ENCODE peak calls at places on chromosomes 12 and 14, in five cellular contexts. Y is A549, F is SK-N-SH, A is NB4, C is endothelial cell of umbilical vein. S is an unnamed sample.
A peak's percentile ranks its signal among the peaks of the same experiment; 100 is the strongest.

GRCh38 chr14:22819191-22819988 is 4.2 kb upstream of the SLC7A7 start:
- DNase-seq in C (peak; percentile 87), A (no peak), Y (no peak), F (no peak), S (peak; percentile 65)

GRCh38 chr14:104224516-104225281 is 86.3 kb downstream of the KIF26A start:
- DNase-seq in C (peak; percentile 14), Y (peak; percentile 35), F (peak; percentile 67), A (peak; percentile 13), S (peak; percentile 77)

GRCh38 chr14:71319646-71320045 is 412.4 kb downstream of the PCNX1 start:
- DNase-seq in A (peak; percentile 24), F (peak; percentile 22), C (no peak), Y (peak; percentile 13), S (no peak)

GRCh38 chr12:6039894-6040601 is 84.4 kb downstream of the VWF start:
- DNase-seq in F (peak; percentile 83), C (peak; percentile 69), Y (peak; percentile 72), A (peak; percentile 73), S (peak; percentile 60)

GRCh38 chr12:2289525-2289924 is 236.7 kb downstream of the CACNA1C start:
- DNase-seq in A (peak; percentile 30), F (no peak), C (no peak), Y (no peak), S (no peak)

GRCh38 chr12:117010693-117011451 is 88.3 kb downstream of the TESC start:
- DNase-seq in F (no peak), A (no peak), Y (no peak), C (no peak), S (no peak)

GRCh38 chr12:23611320-23611719 is 338.1 kb downstream of the SOX5 start:
- DNase-seq in A (no peak), C (peak; percentile 32), Y (no peak), F (peak; percentile 4), S (no peak)

GRCh38 chr12:2120982-2121758 is 68.4 kb downstream of the CACNA1C start:
- DNase-seq in C (no peak), Y (no peak), F (no peak), A (no peak), S (no peak)

GRCh38 chr14:100341301-100342031 is 18.3 kb downstream of the SLC25A47 start:
- DNase-seq in C (peak; percentile 98), Y (peak; percentile 75), A (peak; percentile 76), F (peak; percentile 14), S (no peak)

GRCh38 chr14:59831121-59831730 is 39.4 kb downstream of the RTN1 start:
- DNase-seq in Y (no peak), A (peak; percentile 6), F (no peak), C (no peak), S (no peak)

GRCh38 chr12:4775936-4776335 is 55.7 kb downstream of the GALNT8 start:
- DNase-seq in Y (no peak), C (no peak), F (no peak), A (no peak), S (no peak)

GRCh38 chr12:53180931-53181645 is 363 bp upstream of the CSAD start:
- DNase-seq in A (peak; percentile 88), F (peak; percentile 98), C (peak; percentile 80), Y (peak; percentile 91), S (peak; percentile 77)

GRCh38 chr14:73567951-73568885 is 795 bp upstream of the ACOT2 start:
- DNase-seq in Y (no peak), C (peak; percentile 4), A (no peak), F (no peak), S (no peak)

GRCh38 chr14:94180655-94181271 is 6.6 kb downstream of the PPP4R4 start:
- DNase-seq in F (peak; percentile 38), A (peak; percentile 66), C (peak; percentile 48), Y (peak; percentile 18), S (no peak)

GRCh38 chr14:92924247-92924646 is 1.3 kb downstream of the CHGA start:
- DNase-seq in C (no peak), A (no peak), Y (no peak), F (no peak), S (no peak)

GRCh38 chr12:24730461-24730896 is 218.4 kb downstream of the BCAT1 start:
- DNase-seq in Y (no peak), F (no peak), A (no peak), C (no peak), S (no peak)

GRCh38 chr14:69571879-69572633 is 2.6 kb downstream of the CCDC177 start:
- DNase-seq in A (peak; percentile 8), Y (no peak), C (no peak), F (peak; percentile 84), S (peak; percentile 61)

GRCh38 chr12:62862259-62862881 is 72.6 kb downstream of the PPM1H start:
- DNase-seq in F (no peak), Y (no peak), A (no peak), C (peak; percentile 48), S (no peak)

GRCh38 chr14:57883061-57883460 is 17.2 kb upstream of the SLC35F4 start:
- DNase-seq in F (no peak), C (no peak), Y (no peak), A (no peak), S (no peak)
- TF ChIP-seq MAX in F (no peak), C (no peak), Y (no peak), A (no peak), S (no peak)

GRCh38 chr14:105474478-105475268 is at the start of gene CRIP2:
- DNase-seq in A (no peak), C (peak; percentile 41), F (peak; percentile 91), Y (peak; percentile 84), S (no peak)
- TF ChIP-seq MAX in A (no peak), C (no peak), F (no peak), Y (no peak), S (no peak)

GRCh38 chr14:82362452-82362851 is 828.8 kb upstream of the SEL1L start:
- DNase-seq in A (no peak), F (no peak), C (no peak), Y (no peak), S (no peak)

DNA sequence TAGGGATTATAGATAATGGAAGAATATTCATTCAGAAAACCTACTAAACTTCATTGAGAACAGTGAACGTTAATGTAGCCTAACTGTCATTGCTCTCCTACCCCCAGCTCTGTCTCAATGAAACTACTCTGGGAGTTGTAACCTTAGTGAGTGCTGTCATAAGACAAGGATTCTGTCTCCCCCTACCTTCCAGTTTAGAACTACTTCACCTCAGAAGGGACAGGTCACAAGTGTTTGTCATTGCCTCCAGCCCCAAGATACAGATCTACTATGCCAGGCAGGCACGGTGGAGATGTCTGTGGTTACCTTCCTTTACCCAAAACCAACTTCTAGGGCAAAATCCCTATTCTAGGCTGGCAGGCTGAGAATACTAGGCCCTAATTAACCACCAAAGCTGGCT is 833.1 kb upstream of the SEL1L start:
- DNase-seq in Y (no peak), F (no peak), C (no peak), A (peak; percentile 4), S (no peak)
- TF ChIP-seq MAX in Y (no peak), F (no peak), C (no peak), A (no peak), S (no peak)

DNA sequence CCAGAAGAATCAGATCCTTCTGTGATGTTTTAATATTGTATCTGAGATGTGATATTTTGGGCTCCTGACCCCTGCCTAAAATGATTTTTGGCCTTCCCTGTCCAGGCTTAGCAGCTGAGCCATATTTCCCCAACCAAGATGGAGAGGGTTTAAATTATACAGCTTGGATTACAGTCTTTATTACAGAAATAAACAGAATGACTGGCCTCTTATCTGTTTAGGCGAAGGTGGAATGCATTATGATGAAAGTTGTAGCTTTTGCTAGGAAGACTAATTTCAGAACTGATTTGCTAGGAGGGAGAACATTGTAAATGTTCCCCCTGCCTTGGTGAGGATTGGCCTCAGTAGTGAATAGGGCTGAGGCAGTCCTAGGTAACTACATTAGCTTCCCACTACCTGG is 23.3 kb downstream of the BMAL2 start:
- DNase-seq in Y (no peak), C (no peak), F (no peak), A (no peak), S (no peak)
- TF ChIP-seq MAX in Y (no peak), C (no peak), F (no peak), A (no peak), S (no peak)

DNA sequence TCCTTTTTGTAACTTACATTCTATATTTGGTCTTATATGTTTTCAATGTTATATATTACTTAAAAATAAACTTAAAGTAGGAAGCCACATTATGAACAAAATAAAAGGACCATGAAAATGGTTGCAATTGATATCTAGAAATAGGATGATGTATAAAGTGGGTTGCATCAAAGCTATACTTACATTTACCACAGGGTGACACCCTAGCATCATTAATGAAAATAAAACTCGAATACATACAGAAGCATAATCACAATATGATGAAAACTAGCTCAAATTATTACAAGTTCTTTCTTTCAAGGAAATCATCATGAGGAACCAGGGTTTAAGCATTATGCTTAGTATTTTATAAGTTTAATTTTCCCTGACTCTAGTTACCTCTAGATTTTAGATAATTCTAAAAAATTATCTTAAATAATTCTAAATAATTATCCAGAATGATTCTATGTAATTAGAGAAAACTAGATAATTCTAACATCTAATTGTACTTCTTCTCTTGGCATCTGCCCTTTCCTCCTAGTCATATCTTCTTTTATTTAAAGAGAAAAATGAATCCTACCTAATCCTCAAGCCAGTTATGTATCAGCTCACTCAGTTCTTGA is 31.2 kb downstream of the TAS2R7 start:
- DNase-seq in A (peak; percentile 46), C (peak; percentile 69), F (peak; percentile 22), Y (peak; percentile 15), S (no peak)
- TF ChIP-seq MAX in A (no peak), C (no peak), F (no peak), Y (no peak), S (no peak)

GRCh38 chr12:26280869-26281268 is 85.5 kb downstream of the SSPN start:
- DNase-seq in F (no peak), A (no peak), Y (no peak), C (no peak), S (no peak)

GRCh38 chr12:26282339-26282945 is 87.1 kb downstream of the SSPN start:
- DNase-seq in A (no peak), Y (no peak), F (no peak), C (no peak), S (no peak)

GRCh38 chr12:26279908-26280307 is 84.5 kb downstream of the SSPN start:
- DNase-seq in C (no peak), Y (no peak), A (no peak), F (no peak), S (no peak)

GRCh38 chr12:26283046-26283445 is 87.7 kb downstream of the SSPN start:
- DNase-seq in C (no peak), Y (no peak), F (no peak), A (peak; percentile 44), S (no peak)

GRCh38 chr12:26281320-26281719 is 85.9 kb downstream of the SSPN start:
- DNase-seq in F (no peak), A (no peak), C (no peak), Y (no peak), S (no peak)
- TF ChIP-seq MAX in F (no peak), A (no peak), C (no peak), Y (no peak), S (no peak)

DNA sequence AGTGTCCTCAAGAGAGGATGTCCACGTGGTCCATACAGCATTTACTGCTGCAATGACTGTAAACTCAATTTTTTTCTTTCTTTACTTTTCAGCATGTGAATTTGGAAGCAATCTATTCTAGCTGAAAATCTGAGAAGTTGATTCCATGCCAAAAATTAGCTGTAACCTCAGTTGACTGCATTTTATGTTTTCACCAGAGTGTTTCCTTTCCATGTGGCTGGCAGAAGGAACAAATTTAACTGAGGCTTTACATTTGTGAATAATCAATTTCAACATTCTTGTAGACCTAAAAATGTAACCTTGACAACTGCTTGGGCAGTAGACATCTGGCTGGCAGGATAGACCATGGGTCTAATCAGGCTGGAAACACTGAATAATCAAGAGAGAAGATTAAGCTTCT is 68.0 kb downstream of the ATP23 start:
- DNase-seq in Y (no peak), A (no peak), F (no peak), C (no peak), S (no peak)
- TF ChIP-seq MAX in Y (no peak), A (no peak), F (no peak), C (no peak), S (no peak)